ENCODE peak calls at places on chromosomes 2 and 18, in five cellular contexts. One of them, this sample, is unnamed.

GRCh38 chr18:58313491-58314032 is 269.5 kb downstream of the NEDD4L start:
- DNase-seq in HepG2: peak; percentile 9
- DNase-seq in GM12878: no peak
- DNase-seq in HCT116: no peak
- DNase-seq in K562: no peak
- DNase-seq in this sample: no peak

GRCh38 chr2:161141033-161141432 is 19.2 kb upstream of the TANK start:
- DNase-seq in HepG2: no peak
- DNase-seq in GM12878: no peak
- DNase-seq in HCT116: no peak
- DNase-seq in K562: no peak
- DNase-seq in this sample: no peak

GRCh38 chr18:49804096-49804495 is 9.2 kb downstream of the ACAA2 start:
- DNase-seq in HCT116: no peak
- DNase-seq in K562: no peak
- DNase-seq in GM12878: no peak
- DNase-seq in HepG2: no peak
- DNase-seq in this sample: no peak

GRCh38 chr2:181420259-181421130 is 36.7 kb upstream of the ITGA4 start:
- DNase-seq in HepG2: no peak
- DNase-seq in HCT116: no peak
- DNase-seq in GM12878: no peak
- DNase-seq in K562: no peak
- DNase-seq in this sample: no peak

GRCh38 chr2:56008661-56009411 is 85.3 kb upstream of the EFEMP1 start:
- DNase-seq in HepG2: no peak
- DNase-seq in GM12878: no peak
- DNase-seq in K562: no peak
- DNase-seq in HCT116: no peak
- DNase-seq in this sample: peak; percentile 91

GRCh38 chr18:13270279-13270911 is 51.8 kb downstream of the LDLRAD4 start:
- DNase-seq in K562: no peak
- DNase-seq in HepG2: no peak
- DNase-seq in HCT116: no peak
- DNase-seq in GM12878: no peak
- DNase-seq in this sample: no peak

GRCh38 chr2:18063826-18064485 is 185.5 kb downstream of the KCNS3 start:
- DNase-seq in HepG2: no peak
- DNase-seq in K562: no peak
- DNase-seq in HCT116: no peak
- DNase-seq in GM12878: no peak
- DNase-seq in this sample: no peak

GRCh38 chr18:27762054-27762453 is 414.9 kb downstream of the CDH2 start:
- DNase-seq in HCT116: no peak
- DNase-seq in K562: no peak
- DNase-seq in HepG2: no peak
- DNase-seq in GM12878: no peak
- DNase-seq in this sample: peak; percentile 15

GRCh38 chr18:9918016-9918680 is 4.3 kb downstream of the VAPA start:
- DNase-seq in HepG2: peak; percentile 56
- DNase-seq in K562: no peak
- DNase-seq in GM12878: no peak
- DNase-seq in HCT116: no peak
- DNase-seq in this sample: no peak

GRCh38 chr2:26177122-26177521 is 4.2 kb downstream of the GAREM2 start:
- DNase-seq in K562: no peak
- DNase-seq in HCT116: no peak
- DNase-seq in HepG2: no peak
- DNase-seq in GM12878: no peak
- DNase-seq in this sample: no peak

GRCh38 chr18:51734576-51734975 is 537.1 kb upstream of the MEX3C start:
- DNase-seq in K562: no peak
- DNase-seq in HCT116: no peak
- DNase-seq in HepG2: no peak
- DNase-seq in GM12878: no peak
- DNase-seq in this sample: no peak

GRCh38 chr2:6926071-6926732 is 9.0 kb downstream of the RNF144A start:
- DNase-seq in GM12878: no peak
- DNase-seq in HepG2: no peak
- DNase-seq in K562: no peak
- DNase-seq in HCT116: no peak
- DNase-seq in this sample: no peak

GRCh38 chr2:139360654-139361053 is 580.5 kb upstream of the NXPH2 start:
- DNase-seq in GM12878: no peak
- DNase-seq in HepG2: no peak
- DNase-seq in HCT116: no peak
- DNase-seq in K562: no peak
- DNase-seq in this sample: no peak

GRCh38 chr2:139353874-139354273 is 573.7 kb upstream of the NXPH2 start:
- DNase-seq in HepG2: no peak
- DNase-seq in K562: no peak
- DNase-seq in HCT116: no peak
- DNase-seq in GM12878: no peak
- DNase-seq in this sample: peak; percentile 5

GRCh38 chr2:139365189-139365588 is 585.0 kb upstream of the NXPH2 start:
- DNase-seq in HepG2: no peak
- DNase-seq in K562: no peak
- DNase-seq in GM12878: no peak
- DNase-seq in HCT116: no peak
- DNase-seq in this sample: no peak

GRCh38 chr2:139354518-139354917 is 574.3 kb upstream of the NXPH2 start:
- DNase-seq in GM12878: no peak
- DNase-seq in K562: no peak
- DNase-seq in HepG2: no peak
- DNase-seq in HCT116: no peak
- DNase-seq in this sample: no peak

DNA sequence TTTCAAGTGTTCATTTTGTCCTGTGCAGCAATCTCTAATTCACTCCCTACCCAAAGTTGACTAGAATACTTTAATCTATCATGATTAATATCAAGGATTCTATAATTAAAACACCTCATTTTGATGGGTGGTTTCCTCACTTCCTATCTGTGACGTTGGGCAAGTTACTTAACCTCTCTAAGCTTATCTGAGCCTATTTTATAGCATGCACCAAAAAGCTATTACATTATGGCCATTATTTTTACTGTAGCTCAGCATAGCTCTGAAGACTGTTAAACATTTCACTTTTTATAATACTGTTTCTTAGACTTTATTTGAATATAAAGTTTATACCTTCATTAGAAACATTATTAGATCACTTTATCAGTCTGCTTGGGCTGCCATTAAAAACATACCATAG is 579.6 kb upstream of the NXPH2 start:
- DNase-seq in GM12878: no peak
- DNase-seq in HepG2: no peak
- DNase-seq in HCT116: no peak
- DNase-seq in K562: no peak
- DNase-seq in this sample: no peak
- TF ChIP-seq REST in GM12878: no peak
- TF ChIP-seq REST in HepG2: no peak
- TF ChIP-seq REST in HCT116: no peak
- TF ChIP-seq REST in K562: no peak
- TF ChIP-seq REST in this sample: no peak

GRCh38 chr2:45610281-45611019 is 617 bp downstream of the SRBD1 start:
- DNase-seq in HCT116: peak; percentile 48
- DNase-seq in K562: peak; percentile 49
- DNase-seq in HepG2: peak; percentile 80
- DNase-seq in GM12878: peak; percentile 28
- DNase-seq in this sample: peak; percentile 89
- TF ChIP-seq CTCF in HCT116: peak; percentile 42
- TF ChIP-seq CTCF in K562: peak; percentile 53
- TF ChIP-seq CTCF in HepG2: peak; percentile 73
- TF ChIP-seq CTCF in GM12878: peak; percentile 27
- TF ChIP-seq CTCF in this sample: peak; percentile 40

DNA sequence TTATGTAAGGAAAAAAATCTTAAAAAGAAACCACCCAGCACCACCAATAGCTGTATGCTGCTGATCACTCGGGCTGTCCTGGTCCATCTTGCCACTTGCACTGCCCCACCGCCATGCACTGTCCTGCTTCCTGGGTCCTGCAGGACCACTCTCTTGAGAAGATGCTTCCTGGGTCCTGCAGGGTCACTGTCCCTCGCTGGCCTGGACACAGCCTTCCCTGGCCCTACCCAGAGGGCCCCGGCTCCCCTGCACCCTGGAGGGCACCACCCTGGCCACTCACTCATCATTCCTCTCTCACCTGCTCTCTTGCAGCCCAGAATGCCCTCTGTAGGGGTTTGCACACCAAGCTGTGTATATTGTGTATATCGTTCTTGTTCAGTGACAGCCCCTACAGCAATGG is 2.4 kb upstream of the OTOS start:
- DNase-seq in GM12878: no peak
- DNase-seq in HepG2: no peak
- DNase-seq in HCT116: no peak
- DNase-seq in K562: no peak
- DNase-seq in this sample: no peak
- TF ChIP-seq EZH2 in GM12878: no peak
- TF ChIP-seq EZH2 in HepG2: no peak
- TF ChIP-seq EZH2 in HCT116: no peak
- TF ChIP-seq EZH2 in K562: no peak
- TF ChIP-seq EZH2 in this sample: no peak

DNA sequence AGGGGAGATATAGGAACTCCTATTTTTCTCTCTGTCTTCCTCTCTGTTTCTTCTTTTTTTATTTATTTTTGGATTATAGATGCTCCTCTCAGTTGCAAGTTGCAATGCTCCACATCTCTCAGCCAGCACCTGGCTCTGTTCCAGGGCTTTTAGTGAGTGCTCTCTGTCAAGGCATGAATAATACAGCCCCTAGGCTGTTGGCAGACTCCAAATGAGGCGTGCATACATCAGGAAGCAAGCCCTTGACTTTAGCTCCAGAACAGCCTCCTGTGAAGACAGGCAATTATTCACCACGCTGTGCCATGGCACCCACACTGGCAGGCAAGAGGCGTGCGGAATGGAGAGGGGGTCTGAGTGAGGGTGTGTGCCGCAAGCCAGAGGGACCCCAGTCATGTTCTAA is 228.1 kb upstream of the PXDN start:
- DNase-seq in HCT116: no peak
- DNase-seq in K562: no peak
- DNase-seq in GM12878: no peak
- DNase-seq in HepG2: no peak
- DNase-seq in this sample: no peak
- TF ChIP-seq REST in HCT116: no peak
- TF ChIP-seq REST in K562: no peak
- TF ChIP-seq REST in GM12878: no peak
- TF ChIP-seq REST in HepG2: no peak
- TF ChIP-seq REST in this sample: no peak